ENCODE peak calls at places on chromosomes 5 and 9, in seven cellular contexts. F is SK-N-SH; D is brain microvascular endothelial cell; S is ovary; Y is CD8-positive, alpha-beta T cell; N is AG09309; R is mucosa of descending colon. A is an unnamed sample.

GRCh38 chr5:95731571-95732554 is 727 bp downstream of the RHOBTB3 start:
- DNase-seq in S (peak), F (peak), N (no peak), D (peak), R (peak), Y (peak), A (peak)

GRCh38 chr5:138951986-138952735 is 77.0 kb upstream of the LRRTM2 start:
- DNase-seq in S (no peak), D (no peak), R (no peak), Y (no peak), N (no peak), F (no peak), A (no peak)

GRCh38 chr5:22242532-22242931 is 610.6 kb downstream of the CDH12 start:
- DNase-seq in F (peak), Y (no peak), N (no peak), D (no peak), R (no peak), S (no peak), A (no peak)

GRCh38 chr5:95439801-95440493 is 48.8 kb downstream of the FAM81B start:
- DNase-seq in F (no peak), Y (no peak), R (no peak), S (no peak), N (no peak), D (no peak), A (no peak)

GRCh38 chr9:127330501-127330900 is 65.9 kb downstream of the GARNL3 start:
- DNase-seq in S (no peak), N (no peak), D (no peak), Y (no peak), F (no peak), R (no peak), A (no peak)

GRCh38 chr9:2465516-2465915 is 156.1 kb upstream of the VLDLR start:
- DNase-seq in D (no peak), R (no peak), S (no peak), F (no peak), Y (no peak), N (no peak), A (no peak)

GRCh38 chr9:3401556-3401955 is 124.2 kb downstream of the RFX3 start:
- DNase-seq in D (no peak), Y (no peak), S (no peak), F (no peak), R (no peak), N (no peak), A (no peak)

GRCh38 chr5:141618030-141618803 is 583 bp downstream of the DIAPH1 start:
- DNase-seq in R (peak), F (peak), S (peak), N (no peak), Y (peak), D (no peak), A (peak)

GRCh38 chr5:677131-678101 is 15.7 kb downstream of the TPPP start:
- DNase-seq in S (peak), N (no peak), F (no peak), D (no peak), Y (peak), R (no peak), A (no peak)

GRCh38 chr5:173582198-173583092 is 34.0 kb downstream of the BOD1 start:
- DNase-seq in Y (no peak), R (no peak), F (no peak), N (no peak), D (no peak), S (no peak), A (peak)

GRCh38 chr5:180873628-180874520 is 12.8 kb upstream of the ZFP62 start:
- DNase-seq in D (peak), F (no peak), N (no peak), Y (peak), S (no peak), R (peak), A (peak)

GRCh38 chr9:100160021-100160420 is 61.0 kb downstream of the INVS start:
- DNase-seq in S (no peak), D (peak), Y (no peak), N (no peak), R (no peak), F (no peak), A (no peak)

GRCh38 chr5:69049151-69049550 is 44.7 kb upstream of the SLC30A5 start:
- DNase-seq in R (no peak), F (no peak), Y (no peak), D (no peak), N (no peak), S (no peak), A (no peak)

GRCh38 chr5:3359642-3360041 is 236.0 kb upstream of the IRX1 start:
- DNase-seq in S (no peak), F (no peak), Y (no peak), D (no peak), N (no peak), R (no peak), A (no peak)

GRCh38 chr9:88809836-88810235 is 181.4 kb upstream of the S1PR3 start:
- DNase-seq in S (no peak), D (no peak), Y (no peak), N (no peak), R (no peak), F (no peak), A (peak)

GRCh38 chr5:111512026-111512405 is 319 bp downstream of the STARD4 start:
- DNase-seq in F (no peak), R (no peak), D (peak), Y (no peak), S (peak), N (no peak), A (peak)

GRCh38 chr5:50814541-50814940 is 148.1 kb downstream of the PARP8 start:
- DNase-seq in R (no peak), N (no peak), F (no peak), D (no peak), S (no peak), Y (no peak), A (no peak)

GRCh38 chr5:146912874-146913273 is 34.3 kb upstream of the PPP2R2B start:
- DNase-seq in R (no peak), D (no peak), S (no peak), N (no peak), Y (no peak), F (no peak), A (no peak)

GRCh38 chr9:127635198-127635735 is 23.2 kb downstream of the STXBP1 start:
- DNase-seq in N (no peak), Y (no peak), F (no peak), D (no peak), R (no peak), S (no peak), A (no peak)

GRCh38 chr5:21802869-21803490 is 1050.2 kb downstream of the CDH12 start:
- DNase-seq in N (no peak), R (no peak), D (no peak), F (peak), Y (no peak), S (no peak), A (peak)

GRCh38 chr9:99038396-99038795 is 66.5 kb upstream of the TGFBR1 start:
- DNase-seq in S (no peak), N (no peak), F (no peak), Y (no peak), R (no peak), D (no peak), A (no peak)

GRCh38 chr9:130239741-130240241 is 25.8 kb upstream of the HMCN2 start:
- DNase-seq in Y (no peak), S (no peak), N (no peak), D (no peak), F (no peak), R (no peak), A (peak)

GRCh38 chr9:94743035-94743954 is 16.8 kb downstream of the AOPEP start:
- DNase-seq in N (no peak), D (no peak), Y (no peak), R (no peak), S (no peak), F (no peak), A (no peak)

GRCh38 chr9:136833381-136834142 is 8.7 kb upstream of the AJM1 start:
- DNase-seq in N (no peak), D (no peak), Y (peak), F (no peak), S (no peak), R (no peak), A (no peak)

GRCh38 chr9:137447722-137448568 is 6.8 kb upstream of the ENTPD8 start:
- DNase-seq in Y (no peak), F (no peak), R (peak), N (no peak), D (no peak), S (no peak), A (no peak)

GRCh38 chr5:149141224-149141956 is at the start of gene ABLIM3:
- DNase-seq in S (peak), R (peak), F (peak), N (no peak), D (peak), Y (peak), A (peak)

GRCh38 chr9:6959275-6960000 is 201.7 kb downstream of the KDM4C start:
- DNase-seq in R (no peak), F (no peak), S (no peak), D (no peak), Y (no peak), N (no peak), A (no peak)

GRCh38 chr5:9841516-9841915 is 211.4 kb upstream of the TAS2R1 start:
- DNase-seq in F (no peak), D (no peak), S (no peak), R (no peak), N (no peak), Y (no peak), A (no peak)

GRCh38 chr9:107513464-107514092 is 24.0 kb upstream of the KLF4 start:
- DNase-seq in D (no peak), S (no peak), N (no peak), F (no peak), Y (no peak), R (no peak), A (no peak)

GRCh38 chr9:121642758-121643157 is 8.7 kb upstream of the DAB2IP start:
- DNase-seq in D (no peak), N (no peak), S (no peak), F (no peak), R (no peak), Y (no peak), A (no peak)
- H3K4me3 ChIP-seq in D (no peak), N (no peak), S (no peak), F (no peak), R (no peak), Y (no peak), A (no peak)

GRCh38 chr5:133051547-133052316 is at the start of gene HSPA4:
- DNase-seq in N (peak), D (peak), R (peak), S (peak), F (peak), Y (peak), A (peak)
- TF ChIP-seq CTCF in N (no peak), D (peak), R (no peak), S (no peak), F (no peak), Y (no peak), A (no peak)

GRCh38 chr9:38017885-38018186 is 51.2 kb downstream of the SHB start:
- DNase-seq in R (no peak), F (no peak), N (no peak), Y (no peak), D (no peak), S (no peak), A (no peak)

GRCh38 chr9:38016375-38017120 is 52.5 kb downstream of the SHB start:
- DNase-seq in D (peak), F (no peak), N (no peak), S (no peak), Y (no peak), R (no peak), A (peak)

GRCh38 chr9:38018230-38018963 is 50.6 kb downstream of the SHB start:
- DNase-seq in D (no peak), N (no peak), F (peak), S (no peak), R (no peak), Y (no peak), A (no peak)

GRCh38 chr9:38018964-38019602 is 49.9 kb downstream of the SHB start:
- DNase-seq in F (no peak), N (no peak), R (no peak), Y (no peak), D (peak), S (no peak), A (peak)

DNA sequence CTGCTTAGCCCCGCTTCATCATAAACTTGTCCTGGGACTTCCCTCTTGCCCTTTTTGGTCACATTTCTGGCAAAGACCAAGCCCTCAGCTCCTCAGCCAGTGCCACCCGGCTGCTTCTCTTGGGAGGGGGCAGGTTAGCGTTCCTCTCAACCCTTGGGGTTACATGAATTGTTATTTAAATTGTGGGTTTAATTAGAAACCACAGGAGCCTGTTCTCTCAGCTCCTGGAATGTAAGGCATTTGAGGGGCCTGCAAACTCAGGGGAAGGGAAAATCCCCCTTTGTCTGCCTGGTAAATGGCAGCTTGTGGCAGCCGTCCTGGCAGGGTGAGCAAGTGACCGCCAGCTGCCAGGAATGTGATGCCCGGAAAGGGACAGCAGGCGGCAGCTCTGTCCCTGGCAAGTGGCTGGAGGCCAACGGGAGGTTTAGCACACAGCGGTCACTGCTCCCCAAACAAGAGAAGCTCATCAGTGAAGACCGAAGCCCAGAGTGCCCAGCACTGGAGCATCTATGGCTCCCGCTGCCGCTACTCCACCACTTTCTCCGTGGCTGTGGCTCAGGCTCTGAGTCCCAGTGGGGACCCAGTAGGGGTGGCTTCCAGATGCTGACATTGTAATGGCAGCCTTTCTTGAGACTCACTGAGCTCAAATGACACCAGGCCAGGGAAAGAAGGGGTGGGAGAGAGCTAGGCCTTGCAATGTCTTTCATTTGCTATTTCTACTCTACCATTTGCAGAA is 51.7 kb downstream of the SHB start:
- DNase-seq in N (no peak), R (no peak), S (no peak), D (peak), F (peak), Y (no peak), A (no peak)
- H3K4me3 ChIP-seq in N (no peak), R (no peak), S (no peak), D (no peak), F (no peak), Y (no peak), A (no peak)

DNA sequence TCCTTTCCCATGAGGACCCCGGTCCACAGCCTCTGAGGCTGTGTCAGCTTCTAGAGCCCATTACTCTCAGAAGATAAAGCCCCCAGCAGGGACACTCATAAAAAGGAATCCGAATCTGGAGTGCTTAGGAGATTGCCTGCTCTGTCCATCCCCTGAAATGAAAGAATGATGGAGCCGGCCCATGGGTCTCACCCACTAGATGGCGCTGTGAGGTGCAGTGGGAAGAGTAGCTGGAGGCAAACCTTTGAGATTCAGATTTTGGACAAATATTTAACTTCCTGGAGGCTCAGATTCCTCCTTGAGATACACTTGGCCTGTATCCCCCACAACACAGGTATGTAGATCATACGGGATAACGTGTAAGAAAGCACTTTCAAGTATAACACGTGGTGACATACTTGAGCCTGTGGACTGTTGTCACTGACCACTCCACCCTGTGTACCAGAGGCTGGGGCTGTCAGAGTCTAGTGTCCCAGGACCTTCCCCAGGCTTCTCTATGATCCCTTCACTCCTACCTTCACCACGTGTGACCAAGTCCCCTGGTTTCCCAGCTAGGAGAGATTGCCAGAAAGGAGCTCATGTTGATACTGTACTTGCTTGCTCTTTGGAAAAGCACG is 32.3 kb downstream of the TRMO start:
- DNase-seq in N (no peak), D (no peak), S (no peak), F (peak), R (peak), Y (peak), A (peak)
- TF ChIP-seq CTCF in N (peak), D (peak), S (no peak), F (peak), R (peak), Y (peak), A (peak)